ENCODE peak calls at places on chromosome 6, in four cellular contexts. G is GM23248, H is GM23338, B is endothelial cell of umbilical vein. L is an unnamed sample.

GRCh38 chr6:115001726-115002436 is 659.1 kb upstream of the HS3ST5 start:
- DNase-seq in G (no peak), H (no peak), B (no peak), L (peak)

GRCh38 chr6:47308674-47309325 is 905 bp downstream of the TNFRSF21 start:
- DNase-seq in G (peak), H (peak), B (peak), L (no peak)

GRCh38 chr6:42259286-42259685 is 41.6 kb upstream of the MRPS10 start:
- DNase-seq in G (no peak), H (no peak), B (no peak), L (no peak)

GRCh38 chr6:51654647-51655046 is 432.8 kb downstream of the PKHD1 start:
- DNase-seq in G (no peak), H (no peak), B (no peak), L (no peak)

GRCh38 chr6:106746660-106747059 is 117.3 kb downstream of the QRSL1 start:
- DNase-seq in G (peak), H (no peak), B (no peak), L (peak)

GRCh38 chr6:157203312-157203744 is 120.0 kb downstream of the TMEM242 start:
- DNase-seq in G (no peak), H (no peak), B (no peak), L (no peak)

GRCh38 chr6:145148392-145149175 is 586.7 kb downstream of the EPM2A start:
- DNase-seq in G (peak), H (peak), B (no peak), L (peak)

GRCh38 chr6:18161437-18161836 is 6.2 kb downstream of the KDM1B start:
- DNase-seq in G (peak), H (no peak), B (no peak), L (no peak)

GRCh38 chr6:28522594-28523557 is 2.8 kb upstream of the GPX5 start:
- DNase-seq in G (no peak), H (peak), B (no peak), L (no peak)

GRCh38 chr6:122752990-122753687 is 26.4 kb upstream of the FABP7 start:
- DNase-seq in G (no peak), H (peak), B (no peak), L (no peak)

GRCh38 chr6:139834232-139834631 is 459.8 kb upstream of the CITED2 start:
- DNase-seq in G (no peak), H (no peak), B (no peak), L (no peak)

GRCh38 chr6:121652726-121653623 is 217.5 kb downstream of the GJA1 start:
- DNase-seq in G (peak), H (no peak), B (peak), L (no peak)

GRCh38 chr6:160462551-160463109 is 114.5 kb downstream of the SLC22A3 start:
- DNase-seq in G (peak), H (no peak), B (peak), L (no peak)

GRCh38 chr6:20424679-20425078 is 23.0 kb downstream of the E2F3 start:
- DNase-seq in G (no peak), H (no peak), B (no peak), L (peak)

GRCh38 chr6:90222724-90223198 is 73.9 kb downstream of the BACH2 start:
- DNase-seq in G (peak), H (no peak), B (no peak), L (peak)

GRCh38 chr6:170082531-170083187 is 208.2 kb downstream of the DLL1 start:
- DNase-seq in G (no peak), H (no peak), B (no peak), L (no peak)

GRCh38 chr6:101806241-101806640 is 412.7 kb downstream of the GRIK2 start:
- DNase-seq in G (peak), H (no peak), B (peak), L (no peak)

GRCh38 chr6:52403627-52404026 is 16.5 kb upstream of the EFHC1 start:
- DNase-seq in G (no peak), H (no peak), B (no peak), L (no peak)

GRCh38 chr6:71268710-71269437 is 19.7 kb upstream of the OGFRL1 start:
- DNase-seq in G (no peak), H (no peak), B (no peak), L (no peak)

GRCh38 chr6:116244284-116244683 is 9.6 kb downstream of the TSPYL4 start:
- DNase-seq in G (no peak), H (no peak), B (no peak), L (no peak)

GRCh38 chr6:114121913-114122662 is 151.1 kb upstream of the HDAC2 start:
- DNase-seq in G (no peak), H (peak), B (no peak), L (no peak)

GRCh38 chr6:31579546-31580445 is 2.4 kb downstream of the LTB start:
- DNase-seq in G (no peak), H (no peak), B (no peak), L (no peak)

GRCh38 chr6:13859871-13860555 is 45.7 kb upstream of the MCUR1 start:
- DNase-seq in G (no peak), H (peak), B (no peak), L (no peak)

GRCh38 chr6:113645576-113645970 is 211.6 kb upstream of the MARCKS start:
- DNase-seq in G (peak), H (no peak), B (no peak), L (peak)

GRCh38 chr6:141483561-141484061 is 649.1 kb upstream of the GJE1 start:
- DNase-seq in G (peak), H (no peak), B (peak), L (no peak)

GRCh38 chr6:39791311-39791710 is 865 bp upstream of the DAAM2 start:
- DNase-seq in G (peak), H (peak), B (no peak), L (peak)

GRCh38 chr6:144351338-144351737 is 66.2 kb downstream of the UTRN start:
- DNase-seq in G (no peak), H (no peak), B (no peak), L (no peak)

GRCh38 chr6:134416501-134417154 is 98.7 kb upstream of the SGK1 start:
- DNase-seq in G (peak), H (no peak), B (no peak), L (no peak)
- TF ChIP-seq EZH2 in G (no peak), H (no peak), B (no peak), L (no peak)

DNA sequence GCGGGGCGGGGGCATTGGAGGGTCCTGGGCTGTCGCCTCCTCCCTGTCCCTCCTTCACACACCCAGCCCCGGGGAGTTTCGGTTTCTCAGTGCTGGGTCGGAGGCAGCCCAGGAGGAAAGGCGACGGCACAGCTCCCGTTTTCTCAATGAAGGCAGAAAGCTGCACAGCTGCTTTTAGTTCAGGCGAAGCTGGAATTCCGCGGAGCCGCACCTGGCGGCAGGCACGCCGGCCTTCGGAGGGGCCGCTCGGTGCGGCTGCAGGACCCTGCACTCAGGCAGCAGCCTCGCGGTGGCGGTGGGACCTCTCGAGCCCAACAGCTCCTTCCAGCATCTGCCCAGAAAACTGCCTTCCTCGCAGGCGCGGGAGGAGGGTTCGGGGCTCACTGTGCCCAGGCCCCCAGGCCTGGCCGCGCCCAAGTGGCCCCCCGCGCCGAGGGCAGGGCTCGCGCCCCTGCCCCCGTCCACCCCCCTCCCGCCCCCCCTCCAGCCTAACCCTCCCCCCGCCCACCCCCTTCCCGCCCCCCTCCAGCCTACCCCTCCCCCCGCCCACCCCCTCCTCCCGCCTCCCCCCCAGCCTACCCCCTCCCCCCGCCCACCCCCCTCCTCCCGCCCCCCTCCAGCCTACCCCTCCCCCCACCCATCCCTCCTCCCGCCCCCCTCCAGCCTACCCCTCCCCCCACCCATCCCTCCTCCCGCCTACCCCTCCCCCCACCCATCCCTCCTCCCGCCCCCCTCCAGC is 4.8 kb downstream of the FOXQ1 start:
- DNase-seq in G (peak), H (peak), B (no peak), L (peak)
- TF ChIP-seq EZH2 in G (no peak), H (no peak), B (no peak), L (no peak)

GRCh38 chr6:83430606-83431544 is at the start of gene ME1:
- DNase-seq in G (peak), H (peak), B (peak), L (no peak)
- TF ChIP-seq EZH2 in G (no peak), H (no peak), B (no peak), L (no peak)

GRCh38 chr6:84766118-84766683 is 1.8 kb upstream of the TBX18 start:
- DNase-seq in G (no peak), H (peak), B (no peak), L (no peak)

GRCh38 chr6:84762220-84762940 is 2.0 kb downstream of the TBX18 start:
- DNase-seq in G (peak), H (peak), B (peak), L (no peak)

GRCh38 chr6:84763397-84764331 is 734 bp downstream of the TBX18 start:
- DNase-seq in G (peak), H (peak), B (peak), L (no peak)

GRCh38 chr6:84764332-84765049 is at the start of gene TBX18:
- DNase-seq in G (peak), H (peak), B (peak), L (peak)

GRCh38 chr6:84762941-84763396 is 1.4 kb downstream of the TBX18 start:
- DNase-seq in G (peak), H (peak), B (peak), L (no peak)
- TF ChIP-seq EZH2 in G (no peak), H (peak), B (no peak), L (no peak)

DNA sequence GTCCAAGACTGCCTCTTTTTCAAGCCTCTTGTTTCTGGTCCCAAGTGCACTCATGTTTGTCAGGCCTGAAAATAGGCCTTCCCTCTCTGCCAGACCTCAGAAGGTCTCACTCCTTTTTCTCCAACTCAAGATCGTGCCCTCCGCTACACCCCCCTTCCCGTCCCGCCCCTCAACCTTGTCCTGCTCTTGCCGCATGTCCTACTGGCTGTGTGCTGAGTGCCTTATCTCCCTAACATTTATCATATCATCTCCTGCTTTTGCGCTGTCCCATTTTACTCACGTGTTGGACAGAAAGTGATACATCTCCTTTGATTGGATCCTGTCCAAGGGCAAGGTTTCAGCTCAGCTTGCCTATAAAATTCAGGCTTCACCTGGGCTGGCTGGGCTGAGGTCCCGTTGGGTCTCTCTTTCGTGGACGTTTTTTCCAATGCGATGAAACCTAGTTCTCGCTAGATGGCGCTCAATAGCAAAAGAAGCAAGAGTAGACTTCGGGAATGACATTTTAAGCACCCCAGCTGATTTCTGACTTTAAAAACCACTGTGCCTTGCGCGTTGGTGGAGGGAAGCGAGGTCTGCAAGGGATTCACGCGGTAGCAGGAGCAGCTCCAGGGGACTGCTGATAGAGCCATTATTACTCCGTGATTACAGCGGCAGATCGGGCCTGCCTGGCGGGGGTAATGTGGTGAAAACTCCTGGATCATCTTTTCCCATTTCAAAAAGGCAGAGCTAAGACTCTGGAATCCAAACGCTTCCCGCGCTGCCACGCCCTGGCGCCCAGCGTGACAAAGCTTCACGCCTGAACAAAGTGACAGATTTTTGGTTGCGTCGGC is 137.6 kb downstream of the IMPG1 start:
- DNase-seq in G (peak), H (peak), B (peak), L (peak)
- TF ChIP-seq EZH2 in G (no peak), H (no peak), B (no peak), L (no peak)

GRCh38 chr6:2968600-2969135 is 2.7 kb downstream of the SERPINB6 start:
- DNase-seq in G (no peak), H (no peak), B (no peak), L (no peak)

GRCh38 chr6:2970034-2970685 is 1.2 kb downstream of the SERPINB6 start:
- DNase-seq in G (peak), H (no peak), B (peak), L (no peak)

GRCh38 chr6:2969549-2969948 is 1.8 kb downstream of the SERPINB6 start:
- DNase-seq in G (no peak), H (no peak), B (no peak), L (no peak)

GRCh38 chr6:2971420-2972218 is at the start of gene SERPINB6:
- DNase-seq in G (peak), H (peak), B (peak), L (peak)

GRCh38 chr6:2970753-2971419 is 481 bp downstream of the SERPINB6 start:
- DNase-seq in G (peak), H (peak), B (peak), L (no peak)
- TF ChIP-seq EZH2 in G (no peak), H (no peak), B (no peak), L (no peak)

GRCh38 chr6:30483677-30484279 is 5.5 kb upstream of the HLA-E start:
- DNase-seq in G (peak), H (peak), B (peak), L (peak)

GRCh38 chr6:30480536-30481156 is 8.7 kb upstream of the HLA-E start:
- DNase-seq in G (no peak), H (peak), B (no peak), L (no peak)

GRCh38 chr6:30485236-30485635 is 4.1 kb upstream of the HLA-E start:
- DNase-seq in G (no peak), H (no peak), B (no peak), L (peak)

GRCh38 chr6:30481213-30481964 is 7.9 kb upstream of the HLA-E start:
- DNase-seq in G (no peak), H (peak), B (no peak), L (no peak)
- TF ChIP-seq EZH2 in G (peak), H (peak), B (peak), L (peak)

DNA sequence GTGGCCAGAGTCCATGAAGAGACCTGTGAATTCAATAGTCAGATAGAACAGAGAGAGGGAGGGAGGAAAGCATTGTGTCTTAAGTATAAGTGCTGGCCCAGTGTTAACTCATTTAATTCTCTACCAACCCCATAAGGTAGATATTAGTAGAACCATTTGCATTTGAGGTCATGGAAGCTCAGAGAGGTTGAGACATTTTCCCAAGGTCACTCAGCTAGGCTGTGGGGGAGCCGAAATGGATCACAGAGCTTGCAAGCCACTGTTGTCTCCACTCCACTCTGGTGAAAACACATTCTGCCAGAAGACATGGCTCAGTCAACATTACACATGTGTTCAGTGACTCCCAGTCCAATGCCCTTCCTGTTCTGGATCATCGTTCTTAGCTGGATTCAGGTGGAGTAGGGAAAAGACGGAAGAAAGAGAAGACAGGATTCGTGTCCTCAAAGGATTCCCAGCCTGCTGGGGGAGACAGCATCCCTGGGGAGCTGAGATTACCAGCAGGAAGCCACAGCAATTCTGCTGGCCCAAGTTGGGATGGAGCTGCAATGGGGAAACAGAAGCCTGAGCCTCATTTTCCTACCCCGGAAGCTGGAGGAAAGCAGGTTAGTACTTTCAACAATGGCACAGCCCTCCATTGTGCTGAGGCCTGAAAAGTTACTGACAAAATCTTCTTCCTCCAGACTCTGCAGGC is 27.0 kb upstream of the MDGA1 start:
- DNase-seq in G (no peak), H (no peak), B (no peak), L (no peak)
- TF ChIP-seq EZH2 in G (no peak), H (no peak), B (no peak), L (no peak)

DNA sequence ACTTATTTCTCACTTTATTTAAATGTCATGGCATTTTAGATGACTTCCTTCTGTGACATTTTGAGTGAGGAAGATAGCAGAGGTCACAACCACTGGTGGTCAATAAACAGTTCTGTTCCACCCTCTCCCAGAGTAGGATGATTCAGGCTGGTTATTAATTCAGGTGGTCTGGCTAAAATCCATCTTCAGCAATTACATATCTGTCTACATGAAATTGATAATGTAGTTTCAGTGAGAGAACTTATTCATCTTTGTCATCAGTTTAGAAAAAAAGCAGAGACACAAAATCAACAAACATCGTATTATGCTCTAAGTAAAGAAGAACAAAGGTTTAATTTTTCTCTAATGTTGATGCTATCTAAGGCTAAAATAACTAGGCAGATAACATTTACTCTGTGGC is 525.5 kb downstream of the TENT5A start:
- DNase-seq in G (no peak), H (no peak), B (no peak), L (no peak)
- TF ChIP-seq EZH2 in G (no peak), H (no peak), B (no peak), L (no peak)

L was measured in HepG2.